ENCODE peak calls at places on chromosomes 16 and 17, in nine cellular contexts. P is heart left ventricle, Y is A549, B is Peyer's patch, W is HEK293T, U is GM06990, M is AG04450, J is T-helper 2 cell, T is HuH-7.5. C is an unnamed sample.

GRCh38 chr16:66127459-66128362 is 238.8 kb upstream of the CDH5 start:
- DNase-seq in W (no peak), Y (no peak), P (peak), B (no peak), M (no peak), T (no peak), J (no peak), U (no peak), C (peak)

GRCh38 chr16:47358816-47359215 is 102.0 kb downstream of the ITFG1 start:
- DNase-seq in B (no peak), T (no peak), U (no peak), M (no peak), Y (peak), P (no peak), J (no peak), W (no peak), C (no peak)

GRCh38 chr17:81537343-81537855 is 9.2 kb downstream of the FSCN2 start:
- DNase-seq in Y (peak), P (no peak), T (peak), U (peak), M (no peak), J (no peak), B (peak), W (peak), C (no peak)

GRCh38 chr16:85436207-85436606 is 176.9 kb upstream of the GSE1 start:
- DNase-seq in B (no peak), M (no peak), Y (no peak), P (no peak), W (no peak), T (no peak), J (no peak), U (no peak), C (no peak)

GRCh38 chr17:31571124-31571892 is 179.8 kb downstream of the RAB11FIP4 start:
- DNase-seq in J (no peak), T (no peak), B (peak), M (peak), U (no peak), P (peak), W (no peak), Y (peak), C (no peak)

GRCh38 chr17:77464988-77465357 is 324.2 kb downstream of the SEC14L1 start:
- DNase-seq in P (no peak), J (no peak), M (no peak), U (no peak), W (no peak), T (no peak), Y (no peak), B (no peak), C (no peak)

GRCh38 chr16:679808-680624 is at the start of gene STUB1:
- DNase-seq in J (peak), U (peak), Y (peak), M (peak), P (peak), T (peak), W (peak), B (peak), C (peak)

GRCh38 chr16:2842340-2843000 is 12.4 kb downstream of the ZG16B start:
- DNase-seq in U (peak), W (peak), M (no peak), P (peak), J (peak), Y (peak), T (no peak), B (peak), C (no peak)

GRCh38 chr17:50521517-50521916 is 11.0 kb upstream of the EPN3 start:
- DNase-seq in M (no peak), P (no peak), J (no peak), T (no peak), W (no peak), B (no peak), U (no peak), Y (no peak), C (no peak)

GRCh38 chr17:39208893-39209292 is 8.8 kb downstream of the RPL19 start:
- DNase-seq in Y (peak), T (no peak), W (no peak), U (peak), J (no peak), P (no peak), M (no peak), B (peak), C (no peak)

GRCh38 chr16:90023078-90023447 is 3.8 kb upstream of the DBNDD1 start:
- DNase-seq in Y (no peak), T (no peak), J (no peak), P (no peak), U (no peak), B (no peak), W (no peak), M (no peak), C (no peak)

GRCh38 chr16:14310519-14310991 is 239.4 kb downstream of the MRTFB start:
- DNase-seq in W (no peak), B (no peak), T (peak), U (peak), M (no peak), J (no peak), P (no peak), Y (peak), C (no peak)

GRCh38 chr17:81049973-81050551 is 15.1 kb downstream of the BAIAP2 start:
- DNase-seq in Y (peak), W (no peak), P (no peak), T (no peak), B (peak), J (no peak), M (no peak), U (peak), C (no peak)